ENCODE peak calls at places on chromosome 1, in seven cellular contexts. One of them, this sample, is unnamed.

GRCh38 chr1:114340906-114341698 is 169.9 kb downstream of the TRIM33 start:
- DNase-seq in stimulated activated CD8-positive, alpha-beta memory T cell treated with anti-CD3 and anti-CD28 coated beads, Interleukin-15, amount 100 ng/mL, for 24 hours: no peak
- DNase-seq in NCI-H1436: no peak
- DNase-seq in Caco-2: no peak
- DNase-seq in astrocyte of the spinal cord: no peak
- DNase-seq in AG04450: no peak
- DNase-seq in heart left ventricle: no peak
- DNase-seq in this sample: no peak

GRCh38 chr1:1282998-1283397 is 2.8 kb downstream of the SCNN1D start:
- DNase-seq in Caco-2: no peak
- DNase-seq in astrocyte of the spinal cord: no peak
- DNase-seq in NCI-H1436: no peak
- DNase-seq in heart left ventricle: peak
- DNase-seq in AG04450: no peak
- DNase-seq in stimulated activated CD8-positive, alpha-beta memory T cell treated with anti-CD3 and anti-CD28 coated beads, Interleukin-15, amount 100 ng/mL, for 24 hours: no peak
- DNase-seq in this sample: peak

GRCh38 chr1:77434972-77435371 is 153.2 kb downstream of the AK5 start:
- DNase-seq in AG04450: no peak
- DNase-seq in heart left ventricle: no peak
- DNase-seq in NCI-H1436: no peak
- DNase-seq in Caco-2: no peak
- DNase-seq in stimulated activated CD8-positive, alpha-beta memory T cell treated with anti-CD3 and anti-CD28 coated beads, Interleukin-15, amount 100 ng/mL, for 24 hours: no peak
- DNase-seq in astrocyte of the spinal cord: no peak
- DNase-seq in this sample: no peak

GRCh38 chr1:63319069-63320023 is 3.0 kb upstream of the FOXD3 start:
- DNase-seq in NCI-H1436: no peak
- DNase-seq in heart left ventricle: no peak
- DNase-seq in Caco-2: no peak
- DNase-seq in stimulated activated CD8-positive, alpha-beta memory T cell treated with anti-CD3 and anti-CD28 coated beads, Interleukin-15, amount 100 ng/mL, for 24 hours: no peak
- DNase-seq in astrocyte of the spinal cord: no peak
- DNase-seq in AG04450: no peak
- DNase-seq in this sample: no peak

GRCh38 chr1:113947388-113948107 is 18.4 kb downstream of the HIPK1 start:
- DNase-seq in AG04450: no peak
- DNase-seq in Caco-2: no peak
- DNase-seq in stimulated activated CD8-positive, alpha-beta memory T cell treated with anti-CD3 and anti-CD28 coated beads, Interleukin-15, amount 100 ng/mL, for 24 hours: no peak
- DNase-seq in NCI-H1436: no peak
- DNase-seq in heart left ventricle: no peak
- DNase-seq in astrocyte of the spinal cord: peak
- DNase-seq in this sample: no peak

GRCh38 chr1:243950166-243950565 is 100.1 kb upstream of the AKT3 start:
- DNase-seq in NCI-H1436: no peak
- DNase-seq in astrocyte of the spinal cord: peak
- DNase-seq in Caco-2: no peak
- DNase-seq in stimulated activated CD8-positive, alpha-beta memory T cell treated with anti-CD3 and anti-CD28 coated beads, Interleukin-15, amount 100 ng/mL, for 24 hours: no peak
- DNase-seq in heart left ventricle: no peak
- DNase-seq in AG04450: peak
- DNase-seq in this sample: no peak

GRCh38 chr1:119885903-119886783 is 10.2 kb downstream of the ADAM30 start:
- DNase-seq in astrocyte of the spinal cord: peak
- DNase-seq in NCI-H1436: no peak
- DNase-seq in AG04450: no peak
- DNase-seq in heart left ventricle: peak
- DNase-seq in stimulated activated CD8-positive, alpha-beta memory T cell treated with anti-CD3 and anti-CD28 coated beads, Interleukin-15, amount 100 ng/mL, for 24 hours: peak
- DNase-seq in Caco-2: peak
- DNase-seq in this sample: peak

GRCh38 chr1:94383966-94384408 is 34.2 kb upstream of the ABCD3 start:
- DNase-seq in heart left ventricle: no peak
- DNase-seq in astrocyte of the spinal cord: peak
- DNase-seq in NCI-H1436: no peak
- DNase-seq in Caco-2: peak
- DNase-seq in AG04450: peak
- DNase-seq in stimulated activated CD8-positive, alpha-beta memory T cell treated with anti-CD3 and anti-CD28 coated beads, Interleukin-15, amount 100 ng/mL, for 24 hours: no peak
- DNase-seq in this sample: no peak

GRCh38 chr1:159827549-159827948 is 876 bp downstream of the SLAMF8 start:
- DNase-seq in heart left ventricle: no peak
- DNase-seq in astrocyte of the spinal cord: no peak
- DNase-seq in NCI-H1436: no peak
- DNase-seq in stimulated activated CD8-positive, alpha-beta memory T cell treated with anti-CD3 and anti-CD28 coated beads, Interleukin-15, amount 100 ng/mL, for 24 hours: no peak
- DNase-seq in AG04450: no peak
- DNase-seq in Caco-2: no peak
- DNase-seq in this sample: no peak

GRCh38 chr1:85801520-85801919 is 93.3 kb upstream of the ZNHIT6 start:
- DNase-seq in NCI-H1436: no peak
- DNase-seq in astrocyte of the spinal cord: no peak
- DNase-seq in Caco-2: no peak
- DNase-seq in heart left ventricle: no peak
- DNase-seq in stimulated activated CD8-positive, alpha-beta memory T cell treated with anti-CD3 and anti-CD28 coated beads, Interleukin-15, amount 100 ng/mL, for 24 hours: no peak
- DNase-seq in AG04450: no peak
- DNase-seq in this sample: no peak

GRCh38 chr1:63148825-63149645 is 173.3 kb upstream of the FOXD3 start:
- DNase-seq in heart left ventricle: no peak
- DNase-seq in astrocyte of the spinal cord: peak
- DNase-seq in stimulated activated CD8-positive, alpha-beta memory T cell treated with anti-CD3 and anti-CD28 coated beads, Interleukin-15, amount 100 ng/mL, for 24 hours: no peak
- DNase-seq in AG04450: peak
- DNase-seq in NCI-H1436: peak
- DNase-seq in Caco-2: peak
- DNase-seq in this sample: no peak

GRCh38 chr1:67261646-67262045 is 46.0 kb upstream of the IL12RB2 start:
- DNase-seq in NCI-H1436: no peak
- DNase-seq in Caco-2: no peak
- DNase-seq in stimulated activated CD8-positive, alpha-beta memory T cell treated with anti-CD3 and anti-CD28 coated beads, Interleukin-15, amount 100 ng/mL, for 24 hours: no peak
- DNase-seq in astrocyte of the spinal cord: no peak
- DNase-seq in AG04450: no peak
- DNase-seq in heart left ventricle: no peak
- DNase-seq in this sample: no peak

GRCh38 chr1:213692236-213692831 is 295.4 kb upstream of the PROX1 start:
- DNase-seq in stimulated activated CD8-positive, alpha-beta memory T cell treated with anti-CD3 and anti-CD28 coated beads, Interleukin-15, amount 100 ng/mL, for 24 hours: no peak
- DNase-seq in AG04450: no peak
- DNase-seq in heart left ventricle: no peak
- DNase-seq in NCI-H1436: no peak
- DNase-seq in Caco-2: no peak
- DNase-seq in astrocyte of the spinal cord: no peak
- DNase-seq in this sample: no peak

GRCh38 chr1:7376676-7377075 is 394.4 kb upstream of the VAMP3 start:
- DNase-seq in Caco-2: no peak
- DNase-seq in AG04450: no peak
- DNase-seq in NCI-H1436: no peak
- DNase-seq in stimulated activated CD8-positive, alpha-beta memory T cell treated with anti-CD3 and anti-CD28 coated beads, Interleukin-15, amount 100 ng/mL, for 24 hours: no peak
- DNase-seq in heart left ventricle: no peak
- DNase-seq in astrocyte of the spinal cord: no peak
- DNase-seq in this sample: no peak

GRCh38 chr1:204809488-204809887 is 61.2 kb upstream of the NFASC start:
- DNase-seq in NCI-H1436: no peak
- DNase-seq in astrocyte of the spinal cord: no peak
- DNase-seq in Caco-2: no peak
- DNase-seq in stimulated activated CD8-positive, alpha-beta memory T cell treated with anti-CD3 and anti-CD28 coated beads, Interleukin-15, amount 100 ng/mL, for 24 hours: no peak
- DNase-seq in heart left ventricle: no peak
- DNase-seq in AG04450: no peak
- DNase-seq in this sample: no peak

GRCh38 chr1:65011983-65012382 is 45.6 kb upstream of the JAK1 start:
- DNase-seq in heart left ventricle: no peak
- DNase-seq in NCI-H1436: no peak
- DNase-seq in Caco-2: no peak
- DNase-seq in AG04450: no peak
- DNase-seq in stimulated activated CD8-positive, alpha-beta memory T cell treated with anti-CD3 and anti-CD28 coated beads, Interleukin-15, amount 100 ng/mL, for 24 hours: no peak
- DNase-seq in astrocyte of the spinal cord: no peak
- DNase-seq in this sample: no peak

GRCh38 chr1:35452086-35452485 is 105.1 kb downstream of the KIAA0319L start:
- DNase-seq in astrocyte of the spinal cord: peak
- DNase-seq in AG04450: peak
- DNase-seq in NCI-H1436: no peak
- DNase-seq in Caco-2: no peak
- DNase-seq in heart left ventricle: peak
- DNase-seq in stimulated activated CD8-positive, alpha-beta memory T cell treated with anti-CD3 and anti-CD28 coated beads, Interleukin-15, amount 100 ng/mL, for 24 hours: no peak
- DNase-seq in this sample: peak

GRCh38 chr1:207286747-207287528 is 34.5 kb upstream of the CD55 start:
- DNase-seq in NCI-H1436: no peak
- DNase-seq in AG04450: no peak
- DNase-seq in stimulated activated CD8-positive, alpha-beta memory T cell treated with anti-CD3 and anti-CD28 coated beads, Interleukin-15, amount 100 ng/mL, for 24 hours: no peak
- DNase-seq in astrocyte of the spinal cord: peak
- DNase-seq in Caco-2: no peak
- DNase-seq in heart left ventricle: no peak
- DNase-seq in this sample: no peak

GRCh38 chr1:41738475-41738874 is 180.2 kb downstream of the HIVEP3 start:
- DNase-seq in stimulated activated CD8-positive, alpha-beta memory T cell treated with anti-CD3 and anti-CD28 coated beads, Interleukin-15, amount 100 ng/mL, for 24 hours: no peak
- DNase-seq in AG04450: no peak
- DNase-seq in astrocyte of the spinal cord: peak
- DNase-seq in heart left ventricle: no peak
- DNase-seq in Caco-2: no peak
- DNase-seq in NCI-H1436: no peak
- DNase-seq in this sample: no peak

GRCh38 chr1:183368213-183369108 is 49.7 kb downstream of the NMNAT2 start:
- DNase-seq in AG04450: no peak
- DNase-seq in stimulated activated CD8-positive, alpha-beta memory T cell treated with anti-CD3 and anti-CD28 coated beads, Interleukin-15, amount 100 ng/mL, for 24 hours: no peak
- DNase-seq in Caco-2: peak
- DNase-seq in NCI-H1436: no peak
- DNase-seq in astrocyte of the spinal cord: no peak
- DNase-seq in heart left ventricle: no peak
- DNase-seq in this sample: no peak

GRCh38 chr1:201397675-201398074 is 1.4 kb downstream of the LAD1 start:
- DNase-seq in Caco-2: no peak
- DNase-seq in AG04450: no peak
- DNase-seq in stimulated activated CD8-positive, alpha-beta memory T cell treated with anti-CD3 and anti-CD28 coated beads, Interleukin-15, amount 100 ng/mL, for 24 hours: no peak
- DNase-seq in heart left ventricle: no peak
- DNase-seq in NCI-H1436: no peak
- DNase-seq in astrocyte of the spinal cord: no peak
- DNase-seq in this sample: no peak

GRCh38 chr1:20385630-20386029 is 95.0 kb downstream of the VWA5B1 start:
- DNase-seq in Caco-2: no peak
- DNase-seq in AG04450: no peak
- DNase-seq in NCI-H1436: no peak
- DNase-seq in astrocyte of the spinal cord: no peak
- DNase-seq in heart left ventricle: no peak
- DNase-seq in stimulated activated CD8-positive, alpha-beta memory T cell treated with anti-CD3 and anti-CD28 coated beads, Interleukin-15, amount 100 ng/mL, for 24 hours: no peak
- DNase-seq in this sample: no peak

GRCh38 chr1:7688659-7689058 is 82.4 kb upstream of the VAMP3 start:
- DNase-seq in NCI-H1436: no peak
- DNase-seq in Caco-2: peak
- DNase-seq in heart left ventricle: no peak
- DNase-seq in stimulated activated CD8-positive, alpha-beta memory T cell treated with anti-CD3 and anti-CD28 coated beads, Interleukin-15, amount 100 ng/mL, for 24 hours: no peak
- DNase-seq in AG04450: no peak
- DNase-seq in astrocyte of the spinal cord: no peak
- DNase-seq in this sample: no peak

GRCh38 chr1:59748123-59748522 is 66.6 kb upstream of the HOOK1 start:
- DNase-seq in stimulated activated CD8-positive, alpha-beta memory T cell treated with anti-CD3 and anti-CD28 coated beads, Interleukin-15, amount 100 ng/mL, for 24 hours: no peak
- DNase-seq in heart left ventricle: no peak
- DNase-seq in Caco-2: no peak
- DNase-seq in astrocyte of the spinal cord: no peak
- DNase-seq in AG04450: no peak
- DNase-seq in NCI-H1436: no peak
- DNase-seq in this sample: no peak

GRCh38 chr1:233114159-233114558 is 163.7 kb downstream of the NTPCR start:
- DNase-seq in heart left ventricle: no peak
- DNase-seq in astrocyte of the spinal cord: peak
- DNase-seq in NCI-H1436: no peak
- DNase-seq in Caco-2: no peak
- DNase-seq in stimulated activated CD8-positive, alpha-beta memory T cell treated with anti-CD3 and anti-CD28 coated beads, Interleukin-15, amount 100 ng/mL, for 24 hours: no peak
- DNase-seq in AG04450: no peak
- DNase-seq in this sample: no peak

GRCh38 chr1:98749152-98749756 is 87.7 kb downstream of the SNX7 start:
- DNase-seq in heart left ventricle: no peak
- DNase-seq in Caco-2: no peak
- DNase-seq in NCI-H1436: no peak
- DNase-seq in astrocyte of the spinal cord: peak
- DNase-seq in stimulated activated CD8-positive, alpha-beta memory T cell treated with anti-CD3 and anti-CD28 coated beads, Interleukin-15, amount 100 ng/mL, for 24 hours: no peak
- DNase-seq in AG04450: no peak
- DNase-seq in this sample: no peak

GRCh38 chr1:53120659-53121058 is 21.8 kb downstream of the SLC1A7 start:
- DNase-seq in heart left ventricle: no peak
- DNase-seq in NCI-H1436: no peak
- DNase-seq in astrocyte of the spinal cord: no peak
- DNase-seq in Caco-2: no peak
- DNase-seq in stimulated activated CD8-positive, alpha-beta memory T cell treated with anti-CD3 and anti-CD28 coated beads, Interleukin-15, amount 100 ng/mL, for 24 hours: no peak
- DNase-seq in AG04450: no peak
- DNase-seq in this sample: no peak

GRCh38 chr1:225871374-225872074 is 10.7 kb downstream of the TMEM63A start:
- DNase-seq in NCI-H1436: no peak
- DNase-seq in Caco-2: no peak
- DNase-seq in astrocyte of the spinal cord: no peak
- DNase-seq in stimulated activated CD8-positive, alpha-beta memory T cell treated with anti-CD3 and anti-CD28 coated beads, Interleukin-15, amount 100 ng/mL, for 24 hours: no peak
- DNase-seq in heart left ventricle: no peak
- DNase-seq in AG04450: no peak
- DNase-seq in this sample: no peak

GRCh38 chr1:202131956-202132821 is 9.5 kb downstream of the GPR37L1 start:
- DNase-seq in astrocyte of the spinal cord: no peak
- DNase-seq in heart left ventricle: peak
- DNase-seq in AG04450: no peak
- DNase-seq in Caco-2: peak
- DNase-seq in NCI-H1436: no peak
- DNase-seq in stimulated activated CD8-positive, alpha-beta memory T cell treated with anti-CD3 and anti-CD28 coated beads, Interleukin-15, amount 100 ng/mL, for 24 hours: no peak
- DNase-seq in this sample: peak

GRCh38 chr1:86648255-86648654 is 56.1 kb upstream of the SH3GLB1 start:
- DNase-seq in astrocyte of the spinal cord: peak
- DNase-seq in NCI-H1436: peak
- DNase-seq in stimulated activated CD8-positive, alpha-beta memory T cell treated with anti-CD3 and anti-CD28 coated beads, Interleukin-15, amount 100 ng/mL, for 24 hours: no peak
- DNase-seq in heart left ventricle: no peak
- DNase-seq in Caco-2: no peak
- DNase-seq in AG04450: peak
- DNase-seq in this sample: no peak

GRCh38 chr1:156781585-156782186 is 14.4 kb downstream of the PRCC start:
- DNase-seq in stimulated activated CD8-positive, alpha-beta memory T cell treated with anti-CD3 and anti-CD28 coated beads, Interleukin-15, amount 100 ng/mL, for 24 hours: no peak
- DNase-seq in AG04450: no peak
- DNase-seq in heart left ventricle: no peak
- DNase-seq in Caco-2: no peak
- DNase-seq in NCI-H1436: no peak
- DNase-seq in astrocyte of the spinal cord: peak
- DNase-seq in this sample: no peak

GRCh38 chr1:224245188-224245587 is 62.1 kb downstream of the DEGS1 start:
- DNase-seq in stimulated activated CD8-positive, alpha-beta memory T cell treated with anti-CD3 and anti-CD28 coated beads, Interleukin-15, amount 100 ng/mL, for 24 hours: no peak
- DNase-seq in Caco-2: no peak
- DNase-seq in AG04450: no peak
- DNase-seq in astrocyte of the spinal cord: peak
- DNase-seq in heart left ventricle: peak
- DNase-seq in NCI-H1436: no peak
- DNase-seq in this sample: peak

GRCh38 chr1:26290061-26290415 is 10.2 kb downstream of the SH3BGRL3 start:
- DNase-seq in NCI-H1436: no peak
- DNase-seq in stimulated activated CD8-positive, alpha-beta memory T cell treated with anti-CD3 and anti-CD28 coated beads, Interleukin-15, amount 100 ng/mL, for 24 hours: no peak
- DNase-seq in astrocyte of the spinal cord: no peak
- DNase-seq in heart left ventricle: no peak
- DNase-seq in AG04450: no peak
- DNase-seq in Caco-2: no peak
- DNase-seq in this sample: no peak

This sample was measured in Right ventricle myocardium inferior.